ENCODE peak calls at places on chromosomes 12 and 14, in ten cellular contexts. W, J, F, C, M, N, I, Y, U and T are unnamed samples.

GRCh38 chr12:115872212-115872611 is 405.3 kb downstream of the MED13L start:
- DNase-seq in W (no peak), J (no peak), F (peak), C (no peak), M (no peak), N (no peak), I (no peak), Y (no peak), U (no peak), T (no peak)

GRCh38 chr14:105311838-105312237 is 2.7 kb upstream of the PACS2 start:
- DNase-seq in W (no peak), J (no peak), F (no peak), C (no peak), M (no peak), N (no peak), I (no peak), Y (peak), U (no peak), T (no peak)

GRCh38 chr12:45381351-45381750 is 165.5 kb downstream of the ANO6 start:
- DNase-seq in W (no peak), J (no peak), F (no peak), C (no peak), M (no peak), N (no peak), I (no peak), Y (no peak), U (no peak), T (no peak)

GRCh38 chr12:64616221-64616620 is 5.9 kb downstream of the RASSF3 start:
- DNase-seq in W (no peak), J (peak), F (no peak), C (no peak), M (no peak), N (no peak), I (no peak), Y (no peak), U (no peak), T (no peak)

GRCh38 chr14:49939884-49940510 is 47.1 kb downstream of the ARF6 start:
- DNase-seq in W (no peak), J (peak), F (no peak), C (no peak), M (no peak), N (no peak), I (no peak), Y (no peak), U (no peak), T (no peak)

GRCh38 chr12:104689630-104690029 is 232.9 kb downstream of the CHST11 start:
- DNase-seq in W (no peak), J (no peak), F (no peak), C (no peak), M (no peak), N (no peak), I (no peak), Y (no peak), U (no peak), T (no peak)

GRCh38 chr12:9115731-9116689 is at the start of gene A2M:
- DNase-seq in W (peak), J (peak), F (peak), C (peak), M (no peak), N (no peak), I (no peak), Y (no peak), U (no peak), T (no peak)

GRCh38 chr12:47777741-47778558 is 4.9 kb downstream of the SLC48A1 start:
- DNase-seq in W (peak), J (no peak), F (no peak), C (no peak), M (no peak), N (no peak), I (no peak), Y (no peak), U (peak), T (no peak)

GRCh38 chr14:37054869-37055268 is 117.5 kb downstream of the SLC25A21 start:
- DNase-seq in W (no peak), J (no peak), F (no peak), C (no peak), M (no peak), N (no peak), I (no peak), Y (no peak), U (no peak), T (no peak)

GRCh38 chr12:26512213-26512612 is 316.8 kb downstream of the SSPN start:
- DNase-seq in W (no peak), J (no peak), F (no peak), C (no peak), M (no peak), N (no peak), I (no peak), Y (no peak), U (no peak), T (no peak)

GRCh38 chr14:54794796-54795195 is 107.8 kb downstream of the GCH1 start:
- DNase-seq in W (no peak), J (no peak), F (no peak), C (no peak), M (no peak), N (no peak), I (no peak), Y (peak), U (no peak), T (no peak)

GRCh38 chr14:24891987-24892729 is 157.8 kb downstream of the STXBP6 start:
- DNase-seq in W (no peak), J (no peak), F (no peak), C (no peak), M (peak), N (no peak), I (no peak), Y (no peak), U (no peak), T (no peak)

GRCh38 chr12:124544311-124544970 is 23.0 kb downstream of the NCOR2 start:
- DNase-seq in W (no peak), J (no peak), F (no peak), C (no peak), M (no peak), N (no peak), I (no peak), Y (no peak), U (no peak), T (no peak)

GRCh38 chr12:102880783-102881182 is 36.3 kb downstream of the PAH start:
- DNase-seq in W (no peak), J (no peak), F (no peak), C (no peak), M (no peak), N (no peak), I (no peak), Y (no peak), U (no peak), T (no peak)

GRCh38 chr14:50156111-50156510 is 39.7 kb upstream of the VCPKMT start:
- DNase-seq in W (no peak), J (no peak), F (no peak), C (no peak), M (no peak), N (no peak), I (no peak), Y (no peak), U (no peak), T (no peak)

GRCh38 chr14:51547260-51547659 is 104.5 kb upstream of the FRMD6 start:
- DNase-seq in W (peak), J (peak), F (no peak), C (no peak), M (peak), N (no peak), I (no peak), Y (no peak), U (no peak), T (no peak)

GRCh38 chr14:54976316-54976715 is 50.6 kb downstream of the WDHD1 start:
- DNase-seq in W (no peak), J (peak), F (no peak), C (no peak), M (peak), N (no peak), I (no peak), Y (no peak), U (no peak), T (no peak)

GRCh38 chr12:110244372-110244771 is 36.7 kb upstream of the ATP2A2 start:
- DNase-seq in W (no peak), J (no peak), F (no peak), C (no peak), M (no peak), N (no peak), I (no peak), Y (no peak), U (no peak), T (no peak)

GRCh38 chr12:130615906-130616305 is 100.2 kb downstream of the RIMBP2 start:
- DNase-seq in W (no peak), J (no peak), F (no peak), C (no peak), M (no peak), N (no peak), I (no peak), Y (no peak), U (no peak), T (no peak)
- TF ChIP-seq CTCF in W (no peak), J (no peak), F (no peak), C (no peak), M (no peak), N (no peak), I (no peak), Y (no peak), U (no peak), T (no peak)

DNA sequence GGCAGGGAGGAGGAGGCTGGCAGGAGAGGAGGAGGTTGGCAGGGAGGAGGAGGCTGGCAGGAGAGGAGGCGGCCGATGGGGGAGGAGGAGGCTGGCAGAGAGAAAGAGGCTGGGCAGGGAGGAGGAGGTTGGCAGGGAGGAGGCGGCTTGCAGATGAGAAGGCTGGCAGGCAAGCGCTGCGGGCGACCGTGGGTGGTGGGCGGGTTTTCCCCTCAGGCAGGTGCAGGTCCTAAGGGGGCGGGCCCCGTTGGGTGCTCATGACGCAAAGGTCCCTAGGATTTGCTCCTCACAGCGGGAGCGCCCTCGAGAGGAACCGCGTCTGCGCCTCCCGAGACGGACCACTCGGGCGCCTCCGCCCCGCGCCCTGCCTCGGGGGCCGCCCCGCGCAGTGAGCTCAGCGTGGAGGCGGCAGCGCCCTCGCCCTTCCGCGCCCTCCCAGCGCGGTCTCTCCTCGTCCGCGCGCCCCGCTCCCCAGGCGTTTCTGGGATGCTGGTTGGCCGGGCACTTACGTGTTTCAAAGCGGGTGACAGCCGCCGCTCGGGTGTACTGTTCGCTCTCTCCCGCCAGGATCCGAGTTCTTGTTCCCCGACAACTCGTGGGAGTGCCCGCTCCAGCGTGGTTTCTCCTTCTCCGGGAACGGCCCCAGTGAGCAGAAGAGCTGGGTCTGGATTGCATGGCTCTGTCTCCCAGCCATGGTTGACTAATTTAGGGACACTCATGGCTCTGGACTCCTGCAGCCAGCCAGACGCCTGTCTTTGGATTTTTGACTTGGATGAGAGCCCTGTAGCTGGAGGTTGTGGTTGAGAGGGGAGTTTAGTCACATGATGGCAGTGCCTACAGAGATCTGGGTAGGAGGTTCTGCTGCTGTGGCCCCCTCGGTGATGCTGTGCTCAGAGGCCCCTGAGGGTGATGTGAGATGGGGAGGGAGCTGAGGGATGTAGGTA is 64.1 kb upstream of the PPP4R3A start:
- DNase-seq in W (peak), J (peak), F (no peak), C (peak), M (no peak), N (peak), I (peak), Y (peak), U (peak), T (peak)
- TF ChIP-seq CTCF in W (no peak), J (no peak), F (peak), C (no peak), M (no peak), N (no peak), I (no peak), Y (no peak), U (no peak), T (no peak)

GRCh38 chr12:117100251-117100650 is 1.0 kb upstream of the TESC start:
- DNase-seq in W (no peak), J (no peak), F (no peak), C (no peak), M (no peak), N (no peak), I (no peak), Y (no peak), U (no peak), T (no peak)
- TF ChIP-seq CTCF in W (no peak), J (peak), F (peak), C (no peak), M (peak), N (no peak), I (peak), Y (peak), U (no peak), T (no peak)

GRCh38 chr12:82015623-82016347 is 256.6 kb upstream of the PPFIA2 start:
- DNase-seq in W (no peak), J (no peak), F (no peak), C (no peak), M (no peak), N (no peak), I (no peak), Y (no peak), U (no peak), T (no peak)

GRCh38 chr12:82025462-82025861 is 266.3 kb upstream of the PPFIA2 start:
- DNase-seq in W (no peak), J (no peak), F (no peak), C (no peak), M (no peak), N (no peak), I (no peak), Y (no peak), U (no peak), T (no peak)

GRCh38 chr12:82019533-82019932 is 260.4 kb upstream of the PPFIA2 start:
- DNase-seq in W (no peak), J (peak), F (no peak), C (no peak), M (no peak), N (peak), I (no peak), Y (no peak), U (no peak), T (no peak)
- TF ChIP-seq CTCF in W (peak), J (peak), F (no peak), C (no peak), M (no peak), N (peak), I (no peak), Y (peak), U (no peak), T (no peak)

DNA sequence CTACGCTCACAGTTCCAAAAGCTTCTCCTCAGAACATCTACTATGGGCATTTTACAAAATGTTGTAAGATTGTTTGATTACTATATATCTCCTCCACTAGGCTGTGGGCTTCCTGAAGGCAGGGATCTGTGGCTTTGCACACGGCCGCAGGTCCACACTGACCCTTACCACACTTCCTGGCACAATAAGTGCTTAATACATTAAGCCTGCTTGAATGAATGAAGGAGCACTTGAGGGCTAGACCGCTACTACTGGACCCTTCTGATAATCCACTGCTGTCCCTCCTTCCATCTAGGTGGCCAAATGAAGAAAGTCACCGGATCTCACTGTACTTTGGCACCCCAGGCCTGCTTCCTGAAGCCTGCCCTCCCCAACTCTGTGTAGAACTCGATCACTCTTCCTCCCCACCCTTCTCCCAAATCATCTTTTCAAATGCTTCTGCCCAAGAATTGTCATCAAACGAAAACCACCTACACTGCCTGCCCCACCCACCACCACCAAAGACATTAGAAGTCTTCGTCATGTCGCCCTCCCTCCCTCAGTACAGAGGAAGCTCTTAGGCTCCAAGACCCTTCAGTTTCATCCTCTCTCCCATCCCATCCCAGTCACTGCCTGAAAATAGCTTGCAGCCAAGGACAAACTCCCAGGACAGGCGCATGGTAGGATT is 596 bp upstream of the ZBTB39 start:
- DNase-seq in W (no peak), J (no peak), F (no peak), C (no peak), M (no peak), N (no peak), I (no peak), Y (no peak), U (no peak), T (no peak)
- TF ChIP-seq CTCF in W (no peak), J (peak), F (no peak), C (no peak), M (no peak), N (no peak), I (no peak), Y (peak), U (no peak), T (no peak)

GRCh38 chr12:72271401-72271740 is 799 bp upstream of the TRHDE start:
- DNase-seq in W (no peak), J (peak), F (no peak), C (no peak), M (no peak), N (no peak), I (peak), Y (no peak), U (peak), T (no peak)

GRCh38 chr12:72271741-72272661 is at the start of gene TRHDE:
- DNase-seq in W (peak), J (peak), F (no peak), C (peak), M (no peak), N (no peak), I (peak), Y (peak), U (peak), T (no peak)

GRCh38 chr12:72273851-72274284 is 1.7 kb downstream of the TRHDE start:
- DNase-seq in W (no peak), J (no peak), F (no peak), C (no peak), M (no peak), N (no peak), I (no peak), Y (peak), U (peak), T (no peak)

GRCh38 chr12:72273499-72273837 is 1.3 kb downstream of the TRHDE start:
- DNase-seq in W (no peak), J (no peak), F (no peak), C (no peak), M (no peak), N (no peak), I (peak), Y (no peak), U (no peak), T (no peak)

DNA sequence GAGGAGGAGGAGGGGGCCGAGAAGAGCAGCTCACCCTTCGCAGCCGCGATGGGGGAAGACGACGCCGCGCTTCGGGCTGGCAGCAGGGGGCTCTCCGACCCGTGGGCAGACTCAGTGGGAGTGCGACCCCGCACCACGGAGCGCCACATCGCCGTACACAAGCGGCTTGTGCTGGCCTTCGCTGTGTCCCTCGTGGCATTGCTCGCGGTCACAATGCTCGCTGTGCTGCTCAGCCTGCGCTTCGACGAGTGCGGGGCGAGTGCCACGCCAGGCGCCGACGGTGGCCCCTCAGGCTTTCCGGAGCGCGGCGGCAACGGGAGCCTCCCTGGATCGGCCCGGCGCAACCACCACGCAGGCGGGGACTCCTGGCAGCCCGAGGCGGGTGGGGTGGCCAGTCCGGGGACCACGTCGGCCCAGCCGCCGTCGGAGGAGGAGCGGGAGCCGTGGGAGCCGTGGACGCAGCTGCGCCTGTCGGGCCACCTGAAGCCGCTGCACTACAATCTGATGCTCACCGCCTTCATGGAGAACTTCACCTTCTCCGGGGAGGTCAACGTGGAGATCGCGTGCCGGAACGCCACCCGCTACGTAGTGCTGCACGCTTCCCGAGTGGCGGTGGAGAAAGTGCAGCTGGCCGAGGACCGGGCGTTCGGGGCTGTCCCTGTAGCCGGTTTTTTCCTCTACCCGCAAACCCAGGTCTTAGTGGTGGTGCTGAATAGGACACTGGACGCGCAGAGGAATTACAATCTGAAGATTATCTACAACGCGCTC is 745 bp downstream of the TRHDE start:
- DNase-seq in W (no peak), J (peak), F (no peak), C (peak), M (no peak), N (no peak), I (peak), Y (peak), U (peak), T (no peak)
- TF ChIP-seq CTCF in W (no peak), J (no peak), F (no peak), C (no peak), M (no peak), N (no peak), I (no peak), Y (no peak), U (no peak), T (no peak)

DNA sequence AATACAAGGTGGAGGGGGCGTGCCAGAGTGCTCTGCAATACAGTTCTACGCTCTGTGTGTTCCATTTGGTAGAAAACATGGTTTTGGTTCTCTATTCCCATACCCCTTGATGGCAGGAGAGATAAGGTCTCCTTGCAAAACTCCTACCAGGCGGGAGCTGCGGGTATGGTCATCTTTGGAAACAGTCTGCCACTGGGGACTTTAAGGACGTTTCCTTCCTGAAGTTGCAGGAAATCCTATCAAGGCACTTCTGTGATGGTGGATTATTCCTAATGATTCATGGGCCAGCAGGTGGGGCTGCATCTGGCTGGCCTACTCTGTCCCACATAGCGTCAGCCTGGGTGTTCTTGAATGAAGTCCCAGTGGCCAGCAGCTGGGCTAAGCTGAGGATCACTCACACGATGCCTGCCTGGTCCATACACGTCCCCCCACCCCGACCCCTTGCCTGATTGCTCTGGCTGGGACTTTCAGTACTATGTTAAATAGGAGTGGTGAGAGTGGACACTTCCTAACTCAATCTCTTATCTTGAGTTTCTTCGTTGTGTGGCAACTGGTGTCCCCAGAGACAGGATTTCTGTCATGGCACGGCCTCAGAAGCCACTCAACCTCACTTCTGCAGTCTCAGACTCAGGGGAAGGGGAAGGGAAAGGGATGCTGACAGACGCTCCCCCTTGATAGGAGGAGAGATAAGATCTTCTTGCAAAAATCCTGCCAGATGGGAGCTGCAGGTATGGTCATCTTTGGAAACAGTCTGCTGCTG is 61.1 kb upstream of the FKBP4 start:
- DNase-seq in W (no peak), J (no peak), F (no peak), C (no peak), M (no peak), N (no peak), I (no peak), Y (no peak), U (no peak), T (no peak)
- TF ChIP-seq CTCF in W (no peak), J (no peak), F (peak), C (no peak), M (no peak), N (no peak), I (no peak), Y (peak), U (no peak), T (no peak)